ENCODE peak calls at places on chromosomes 16 and 17, in eight cellular contexts. L is GM23338, E is K562, M is HCT116, O is hepatocyte, Q is GM23248, J is GM12878, Y is Karpas-422. T is an unnamed sample. For H4K20me1, the result is how much of the 10 kb centered on the place peaks cover.

GRCh38 chr16:17994027-17994426 is 342.5 kb downstream of the NPIPA8 start:
- DNase-seq in Y (no peak), M (no peak), Q (no peak), O (no peak), J (no peak), E (no peak), L (no peak), T (no peak)

GRCh38 chr16:56102159-56102798 is 89.0 kb upstream of the GNAO1 start:
- DNase-seq in E (no peak), L (peak), Y (no peak), J (no peak), O (peak), Q (peak), M (no peak), T (no peak)

GRCh38 chr17:22484826-22485225 is 792.5 kb downstream of the KCNJ18 start:
- DNase-seq in Y (no peak), Q (no peak), L (no peak), O (no peak), M (no peak), J (no peak), E (no peak), T (no peak)

GRCh38 chr17:12622726-12623125 is 43.0 kb upstream of the MYOCD start:
- DNase-seq in J (no peak), E (no peak), Y (peak), Q (no peak), M (no peak), L (no peak), O (peak), T (no peak)

GRCh38 chr17:2718150-2718938 is 6.8 kb upstream of the CLUH start:
- DNase-seq in O (no peak), E (no peak), M (no peak), L (no peak), Y (no peak), Q (no peak), J (no peak), T (no peak)

GRCh38 chr16:29811896-29812665 is at the start of gene PRRT2:
- DNase-seq in M (no peak), J (no peak), O (peak), L (peak), Y (peak), Q (peak), E (peak), T (no peak)

GRCh38 chr16:12461201-12461600 is 342.5 kb downstream of the CPPED1 start:
- DNase-seq in L (no peak), Y (no peak), E (no peak), M (no peak), O (no peak), J (no peak), Q (no peak), T (no peak)

GRCh38 chr17:16980061-16980460 is 8.1 kb upstream of the TNFRSF13B start:
- DNase-seq in E (no peak), J (no peak), Y (no peak), Q (peak), O (no peak), M (no peak), L (no peak), T (no peak)

GRCh38 chr17:3513305-3514035 is 37.7 kb downstream of the ASPA start:
- DNase-seq in M (no peak), L (no peak), Y (no peak), O (no peak), E (peak), Q (no peak), J (no peak), T (no peak)

GRCh38 chr17:75412455-75413317 is 7.2 kb upstream of the GRB2 start:
- DNase-seq in Q (peak), O (peak), J (no peak), L (peak), Y (peak), E (peak), M (peak), T (no peak)

GRCh38 chr17:80822021-80822699 is 169.5 kb upstream of the CHMP6 start:
- DNase-seq in Y (no peak), J (no peak), M (no peak), E (no peak), O (no peak), Q (no peak), L (no peak), T (no peak)

GRCh38 chr16:1745181-1745899 is 26.0 kb downstream of the NME3 start:
- DNase-seq in Q (peak), L (no peak), Y (no peak), E (no peak), J (no peak), O (no peak), M (no peak), T (no peak)

GRCh38 chr16:10385725-10386516 is at the start of gene ATF7IP2:
- DNase-seq in M (peak), Q (peak), O (peak), E (peak), L (peak), Y (peak), J (peak), T (peak)

GRCh38 chr16:51175081-51175480 is 24.0 kb upstream of the SALL1 start:
- DNase-seq in J (no peak), Y (no peak), Q (peak), O (no peak), E (no peak), M (no peak), L (no peak), T (no peak)
- H4K20me1 ChIP-seq in J (under half), Y (under half), Q (under half), O (under half), E (under half), M (under half), L (under half), T (under half)

GRCh38 chr17:63573634-63574033 is 23.4 kb downstream of the DCAF7 start:
- DNase-seq in E (peak), L (peak), O (no peak), Q (peak), Y (no peak), M (no peak), J (no peak), T (no peak)
- H4K20me1 ChIP-seq in E (under half), L (half or more), O (half or more), Q (under half), Y (under half), M (under half), J (under half), T (under half)

DNA sequence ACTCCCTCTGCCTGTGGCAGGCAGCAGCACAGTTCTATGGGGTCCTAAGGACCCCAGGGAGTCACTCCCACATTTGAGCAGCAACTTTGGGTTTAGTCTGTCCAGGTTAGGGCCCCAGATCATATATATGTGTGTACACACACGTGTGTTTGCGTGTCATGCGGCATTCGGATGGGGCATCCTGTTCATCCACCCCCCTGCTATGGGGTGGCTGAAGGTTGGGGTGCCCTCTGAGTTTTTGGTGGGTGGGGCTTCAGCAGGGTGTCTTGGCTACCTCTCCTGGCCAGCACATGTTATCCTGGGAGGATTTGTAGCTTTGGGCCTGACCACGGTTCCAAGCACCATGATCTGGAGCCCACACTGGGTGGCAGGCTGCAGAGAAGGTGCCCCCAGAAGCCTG is 100.7 kb downstream of the RAB11FIP4 start:
- DNase-seq in L (no peak), E (no peak), O (no peak), Y (no peak), M (no peak), Q (no peak), J (no peak), T (no peak)
- H4K20me1 ChIP-seq in L (under half), E (under half), O (under half), Y (under half), M (under half), Q (under half), J (under half), T (under half)

GRCh38 chr17:68195667-68196393 is 52.0 kb upstream of the AMZ2 start:
- DNase-seq in Y (peak), Q (no peak), J (no peak), E (no peak), M (no peak), O (peak), L (peak), T (no peak)

GRCh38 chr17:68184816-68185436 is 62.9 kb upstream of the AMZ2 start:
- DNase-seq in J (no peak), M (no peak), L (no peak), Q (no peak), O (no peak), Y (no peak), E (no peak), T (no peak)

DNA sequence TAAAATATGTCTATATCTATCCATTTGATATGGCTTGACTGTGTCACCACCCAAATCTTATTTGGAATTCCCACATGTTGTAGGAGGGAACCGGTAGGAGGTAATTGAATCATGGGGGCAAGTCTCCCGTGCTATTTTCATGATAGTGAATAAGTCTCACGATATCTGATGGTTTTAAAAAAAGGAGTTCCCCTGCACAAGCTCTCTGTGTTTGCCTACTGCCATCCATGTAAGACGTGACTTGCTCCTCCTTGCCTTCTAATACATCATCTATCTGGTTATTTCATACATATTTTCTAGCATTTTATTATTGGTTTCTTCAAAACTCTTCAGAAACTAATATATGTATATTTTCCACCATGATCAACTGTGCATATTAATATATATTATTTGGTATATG is 57.3 kb upstream of the AMZ2 start:
- DNase-seq in M (no peak), Q (no peak), O (no peak), Y (no peak), E (no peak), J (no peak), L (no peak), T (no peak)
- H4K20me1 ChIP-seq in M (under half), Q (under half), O (under half), Y (under half), E (under half), J (under half), L (under half), T (under half)

GRCh38 chr16:84730406-84731106 is 30.8 kb downstream of the USP10 start:
- DNase-seq in Q (peak), Y (peak), E (peak), O (peak), L (peak), J (no peak), M (peak), T (peak)
- H4K20me1 ChIP-seq in Q (under half), Y (under half), E (under half), O (under half), L (under half), J (under half), M (under half), T (under half)

GRCh38 chr17:4839965-4840892 is 7.1 kb downstream of the MINK1 start:
- DNase-seq in L (no peak), O (no peak), J (no peak), Q (no peak), M (no peak), Y (no peak), E (no peak), T (no peak)

GRCh38 chr17:4838306-4838785 is 5.2 kb downstream of the MINK1 start:
- DNase-seq in E (no peak), O (no peak), J (no peak), M (no peak), Q (no peak), L (no peak), Y (no peak), T (no peak)

GRCh38 chr17:4839221-4839620 is 6.1 kb downstream of the MINK1 start:
- DNase-seq in J (no peak), O (no peak), M (no peak), L (no peak), Q (no peak), E (no peak), Y (no peak), T (no peak)

GRCh38 chr17:4842376-4842775 is 9.2 kb downstream of the MINK1 start:
- DNase-seq in Q (no peak), Y (no peak), J (no peak), L (no peak), O (no peak), M (no peak), E (no peak), T (no peak)

GRCh38 chr17:4840893-4841242 is 7.7 kb downstream of the MINK1 start:
- DNase-seq in J (no peak), Y (no peak), E (no peak), Q (no peak), O (no peak), L (no peak), M (no peak), T (no peak)
- H4K20me1 ChIP-seq in J (under half), Y (under half), E (under half), Q (under half), O (under half), L (under half), M (under half), T (under half)

T was measured in keratinocyte.